ENCODE peak calls at places on chromosome 21, in six cellular contexts. Z is left cardiac atrium; X is cardiac muscle cell; A is CD4-positive, alpha-beta T cell; V is endothelial cell; F is GM06990. N is an unnamed sample.
A peak's percentile ranks its signal among the peaks of the same experiment; 100 is the strongest.

GRCh38 chr21:45404726-45405270 is at the start of gene COL18A1:
- DNase-seq in V (peak; percentile 71), Z (peak; percentile 85), A (peak; percentile 51), X (peak; percentile 82), F (no peak), N (no peak)

GRCh38 chr21:37072239-37072987 is 458 bp downstream of the PIGP start:
- DNase-seq in Z (peak; percentile 87), A (no peak), F (no peak), X (no peak), V (no peak), N (no peak)

GRCh38 chr21:45262616-45263015 is 25.1 kb downstream of the POFUT2 start:
- DNase-seq in V (no peak), Z (no peak), X (no peak), A (no peak), F (no peak), N (no peak)

GRCh38 chr21:45276620-45277019 is 11.1 kb downstream of the POFUT2 start:
- DNase-seq in X (no peak), A (peak; percentile 20), Z (no peak), F (no peak), V (no peak), N (no peak)

GRCh38 chr21:25558123-25558522 is 49.2 kb downstream of the MRPL39 start:
- DNase-seq in A (no peak), X (no peak), F (no peak), Z (no peak), V (no peak), N (no peak)

GRCh38 chr21:36381841-36382589 is 3.2 kb upstream of the CHAF1B start:
- DNase-seq in A (no peak), F (no peak), Z (no peak), V (no peak), X (no peak), N (no peak)

GRCh38 chr21:44836666-44837471 is 19.0 kb upstream of the SUMO3 start:
- DNase-seq in V (no peak), X (peak; percentile 41), Z (no peak), F (no peak), A (no peak), N (no peak)

GRCh38 chr21:40622531-40622930 is 224.4 kb downstream of the DSCAM start:
- DNase-seq in V (no peak), X (peak; percentile 66), F (no peak), Z (no peak), A (no peak), N (no peak)

GRCh38 chr21:34126269-34126668 is 52.9 kb downstream of the MRPS6 start:
- DNase-seq in F (no peak), V (no peak), Z (no peak), X (peak; percentile 35), A (no peak), N (no peak)

N was measured in GM12865.